ENCODE peak calls at places on chromosomes 16 and 17, in four cellular contexts. One of them, this sample, is unnamed.

GRCh38 chr17:75855310-75856061 is at the start of gene WBP2:
- DNase-seq in occipital lobe: peak; percentile 99
- DNase-seq in NCI-H446: peak; percentile 99
- DNase-seq in NCI-H1417 treated with DMSO at 0.1 percent for 48 hours: peak; percentile 98
- DNase-seq in this sample: peak; percentile 97

GRCh38 chr16:14579266-14579665 is 50.8 kb downstream of the PARN start:
- DNase-seq in occipital lobe: no peak
- DNase-seq in NCI-H446: no peak
- DNase-seq in NCI-H1417 treated with DMSO at 0.1 percent for 48 hours: no peak
- DNase-seq in this sample: no peak

GRCh38 chr17:21573961-21574610 is 118.2 kb upstream of the KCNJ18 start:
- DNase-seq in occipital lobe: peak; percentile 85
- DNase-seq in NCI-H446: no peak
- DNase-seq in NCI-H1417 treated with DMSO at 0.1 percent for 48 hours: no peak
- DNase-seq in this sample: no peak

GRCh38 chr17:74935048-74935447 is 650 bp upstream of the OTOP3 start:
- DNase-seq in occipital lobe: no peak
- DNase-seq in NCI-H446: no peak
- DNase-seq in NCI-H1417 treated with DMSO at 0.1 percent for 48 hours: no peak
- DNase-seq in this sample: no peak

GRCh38 chr17:77502626-77503292 is 362.0 kb downstream of the SEC14L1 start:
- DNase-seq in occipital lobe: no peak
- DNase-seq in NCI-H446: no peak
- DNase-seq in NCI-H1417 treated with DMSO at 0.1 percent for 48 hours: no peak
- DNase-seq in this sample: peak; percentile 46

GRCh38 chr16:68284847-68285246 is 20.5 kb downstream of the SLC7A6 start:
- DNase-seq in occipital lobe: no peak
- DNase-seq in NCI-H446: no peak
- DNase-seq in NCI-H1417 treated with DMSO at 0.1 percent for 48 hours: no peak
- DNase-seq in this sample: no peak

GRCh38 chr17:9658593-9659211 is 13.4 kb downstream of the USP43 start:
- DNase-seq in occipital lobe: peak; percentile 37
- DNase-seq in NCI-H446: no peak
- DNase-seq in NCI-H1417 treated with DMSO at 0.1 percent for 48 hours: no peak
- DNase-seq in this sample: no peak

GRCh38 chr17:58336456-58337094 is 8.0 kb upstream of the TSPOAP1 start:
- DNase-seq in occipital lobe: no peak
- DNase-seq in NCI-H446: no peak
- DNase-seq in NCI-H1417 treated with DMSO at 0.1 percent for 48 hours: no peak
- DNase-seq in this sample: no peak

GRCh38 chr16:58160855-58161254 is 31.7 kb upstream of the CFAP20 start:
- DNase-seq in occipital lobe: no peak
- DNase-seq in NCI-H446: no peak
- DNase-seq in NCI-H1417 treated with DMSO at 0.1 percent for 48 hours: no peak
- DNase-seq in this sample: no peak

GRCh38 chr17:4903051-4903818 is at the start of gene CHRNE:
- DNase-seq in occipital lobe: peak; percentile 17
- DNase-seq in NCI-H446: peak; percentile 47
- DNase-seq in NCI-H1417 treated with DMSO at 0.1 percent for 48 hours: no peak
- DNase-seq in this sample: peak; percentile 60

GRCh38 chr17:69448431-69449102 is 34.1 kb downstream of the MAP2K6 start:
- DNase-seq in occipital lobe: peak; percentile 32
- DNase-seq in NCI-H446: no peak
- DNase-seq in NCI-H1417 treated with DMSO at 0.1 percent for 48 hours: no peak
- DNase-seq in this sample: peak; percentile 77

GRCh38 chr17:39213852-39214251 is 11.9 kb downstream of the STAC2 start:
- DNase-seq in occipital lobe: no peak
- DNase-seq in NCI-H446: no peak
- DNase-seq in NCI-H1417 treated with DMSO at 0.1 percent for 48 hours: no peak
- DNase-seq in this sample: no peak

GRCh38 chr17:59287452-59287851 is 44.0 kb upstream of the YPEL2 start:
- DNase-seq in occipital lobe: no peak
- DNase-seq in NCI-H446: no peak
- DNase-seq in NCI-H1417 treated with DMSO at 0.1 percent for 48 hours: no peak
- DNase-seq in this sample: no peak

GRCh38 chr17:48113201-48113676 is 5.7 kb downstream of the SNX11 start:
- DNase-seq in occipital lobe: no peak
- DNase-seq in NCI-H446: no peak
- DNase-seq in NCI-H1417 treated with DMSO at 0.1 percent for 48 hours: no peak
- DNase-seq in this sample: no peak

GRCh38 chr17:69834494-69834893 is 240.5 kb upstream of the KCNJ16 start:
- DNase-seq in occipital lobe: no peak
- DNase-seq in NCI-H446: no peak
- DNase-seq in NCI-H1417 treated with DMSO at 0.1 percent for 48 hours: no peak
- DNase-seq in this sample: no peak

GRCh38 chr17:9228408-9229159 is 207.3 kb downstream of the NTN1 start:
- DNase-seq in occipital lobe: no peak
- DNase-seq in NCI-H446: no peak
- DNase-seq in NCI-H1417 treated with DMSO at 0.1 percent for 48 hours: no peak
- DNase-seq in this sample: peak; percentile 8

GRCh38 chr17:73986641-73987177 is 216.8 kb upstream of the RPL38 start:
- DNase-seq in occipital lobe: no peak
- DNase-seq in NCI-H446: no peak
- DNase-seq in NCI-H1417 treated with DMSO at 0.1 percent for 48 hours: no peak
- DNase-seq in this sample: no peak

GRCh38 chr16:67537270-67537635 is 8.6 kb downstream of the RIPOR1 start:
- DNase-seq in occipital lobe: no peak
- DNase-seq in NCI-H446: no peak
- DNase-seq in NCI-H1417 treated with DMSO at 0.1 percent for 48 hours: no peak
- DNase-seq in this sample: peak; percentile 74

GRCh38 chr17:51397361-51398127 is 137.2 kb downstream of the UTP18 start:
- DNase-seq in occipital lobe: no peak
- DNase-seq in NCI-H446: no peak
- DNase-seq in NCI-H1417 treated with DMSO at 0.1 percent for 48 hours: no peak
- DNase-seq in this sample: no peak

GRCh38 chr17:16971458-16972338 is at the start of gene TNFRSF13B:
- DNase-seq in occipital lobe: no peak
- DNase-seq in NCI-H446: no peak
- DNase-seq in NCI-H1417 treated with DMSO at 0.1 percent for 48 hours: no peak
- DNase-seq in this sample: no peak

GRCh38 chr16:55647343-55647742 is 8.4 kb upstream of the SLC6A2 start:
- DNase-seq in occipital lobe: no peak
- DNase-seq in NCI-H446: no peak
- DNase-seq in NCI-H1417 treated with DMSO at 0.1 percent for 48 hours: no peak
- DNase-seq in this sample: no peak